ENCODE peak calls at places on chromosomes 2 and 18, in six cellular contexts. J, W, S, H, C and I are unnamed samples.

GRCh38 chr2:152384992-152385391 is 50.0 kb downstream of the FMNL2 start:
- DNase-seq in J (no peak), S (no peak), W (no peak), C (no peak), H (no peak), I (no peak)

GRCh38 chr2:102063948-102064678 is 72.4 kb downstream of the IL1R2 start:
- DNase-seq in C (peak; percentile 95), J (no peak), H (no peak), W (peak; percentile 98), S (no peak), I (peak; percentile 96)

GRCh38 chr2:163735692-163736432 is at the start of gene FIGN:
- DNase-seq in W (peak; percentile 69), S (no peak), J (peak; percentile 86), H (no peak), C (peak; percentile 83), I (peak; percentile 87)

GRCh38 chr2:228654707-228655106 is 473.2 kb upstream of the SPHKAP start:
- DNase-seq in J (no peak), W (no peak), S (no peak), C (no peak), H (no peak), I (no peak)

GRCh38 chr2:100819365-100820345 is at the start of gene NPAS2:
- DNase-seq in W (no peak), H (no peak), S (no peak), C (no peak), J (peak; percentile 10), I (no peak)

GRCh38 chr2:40964509-40964908 is 512.6 kb upstream of the SLC8A1 start:
- DNase-seq in C (no peak), J (no peak), S (no peak), W (no peak), H (no peak), I (no peak)

GRCh38 chr2:235471186-235471747 is 22.6 kb upstream of the AGAP1 start:
- DNase-seq in H (no peak), J (no peak), C (no peak), W (no peak), S (no peak), I (peak; percentile 28)

GRCh38 chr2:197113221-197113831 is 186.8 kb upstream of the PGAP1 start:
- DNase-seq in H (no peak), C (no peak), S (no peak), W (no peak), J (peak; percentile 25), I (no peak)

GRCh38 chr2:15693926-15694588 is 102.4 kb downstream of the DDX1 start:
- DNase-seq in W (no peak), H (no peak), J (no peak), C (no peak), S (no peak), I (no peak)

GRCh38 chr2:113169002-113169530 is 4.7 kb upstream of the PSD4 start:
- DNase-seq in S (no peak), H (peak; percentile 70), C (no peak), J (no peak), W (no peak), I (no peak)

GRCh38 chr2:173855686-173856085 is 109.5 kb downstream of the SP3 start:
- DNase-seq in C (no peak), J (no peak), S (no peak), W (no peak), H (no peak), I (no peak)

GRCh38 chr2:98894331-98895000 is 41.6 kb downstream of the CRACDL start:
- DNase-seq in J (no peak), C (no peak), W (no peak), S (no peak), H (no peak), I (no peak)

GRCh38 chr2:215831296-215831913 is 181.9 kb downstream of the MREG start:
- DNase-seq in S (no peak), C (no peak), W (no peak), H (no peak), J (no peak), I (no peak)

GRCh38 chr2:226474131-226474530 is 325.5 kb downstream of the IRS1 start:
- DNase-seq in C (no peak), H (no peak), J (no peak), W (no peak), S (no peak), I (no peak)

GRCh38 chr2:62540786-62541168 is 34.8 kb upstream of the TMEM17 start:
- DNase-seq in S (no peak), J (no peak), H (no peak), W (no peak), C (no peak), I (no peak)

GRCh38 chr2:16394072-16394985 is 271.3 kb downstream of the CYRIA start:
- DNase-seq in J (no peak), H (no peak), W (no peak), S (no peak), C (no peak), I (no peak)

GRCh38 chr18:59357928-59358327 is 1.1 kb downstream of the LMAN1 start:
- DNase-seq in S (no peak), H (no peak), C (no peak), W (peak; percentile 39), J (no peak), I (no peak)

GRCh38 chr2:152354909-152355308 is 19.9 kb downstream of the FMNL2 start:
- DNase-seq in J (no peak), H (no peak), C (no peak), S (no peak), W (no peak), I (no peak)